ENCODE peak calls at places on chromosomes 1 and 21, in five cellular contexts. K is uterus, W is body of pancreas, M is spleen, J is GM12891. Z is an unnamed sample.
A peak's percentile ranks its signal among the peaks of the same experiment; 100 is the strongest.

GRCh38 chr1:93963585-93963984 is 54.4 kb upstream of the GCLM start:
- DNase-seq in K (no peak), W (peak; percentile 62), M (no peak), J (no peak), Z (no peak)

GRCh38 chr1:227729881-227730629 is 5.0 kb downstream of the JMJD4 start:
- DNase-seq in K (peak; percentile 62), W (peak; percentile 45), M (no peak), J (peak; percentile 56), Z (peak; percentile 50)

GRCh38 chr1:233675893-233676292 is 62.0 kb downstream of the KCNK1 start:
- DNase-seq in K (no peak), W (no peak), M (no peak), J (no peak), Z (no peak)

GRCh38 chr1:33300673-33301072 is 20.2 kb downstream of the A3GALT2 start:
- DNase-seq in K (peak; percentile 82), W (peak; percentile 47), M (peak; percentile 39), J (no peak), Z (peak; percentile 49)

GRCh38 chr21:34808569-34809204 is 139.9 kb downstream of the CLIC6 start:
- DNase-seq in K (no peak), W (no peak), M (no peak), J (no peak), Z (no peak)

GRCh38 chr21:37787456-37787855 is 128.8 kb downstream of the KCNJ6 start:
- DNase-seq in K (no peak), W (no peak), M (no peak), J (no peak), Z (no peak)

GRCh38 chr1:33626801-33627200 is 154.4 kb downstream of the ZSCAN20 start:
- DNase-seq in K (no peak), W (no peak), M (no peak), J (no peak), Z (no peak)

GRCh38 chr21:29102791-29103257 is 27.6 kb upstream of the MAP3K7CL start:
- DNase-seq in K (no peak), W (no peak), M (no peak), J (no peak), Z (no peak)

GRCh38 chr1:208781391-208782035 is 537.3 kb upstream of the PLXNA2 start:
- DNase-seq in K (no peak), W (no peak), M (no peak), J (no peak), Z (no peak)

GRCh38 chr1:206555473-206555935 is 48.2 kb downstream of the RASSF5 start:
- DNase-seq in K (peak; percentile 59), W (no peak), M (peak; percentile 83), J (no peak), Z (peak; percentile 35)

GRCh38 chr1:228098323-228098931 is 4.7 kb downstream of the C1orf35 start:
- DNase-seq in K (no peak), W (no peak), M (peak; percentile 71), J (no peak), Z (no peak)

GRCh38 chr1:165896277-165896676 is 68.9 kb downstream of the UCK2 start:
- DNase-seq in K (no peak), W (no peak), M (no peak), J (no peak), Z (no peak)
- TF ChIP-seq POLR2A in K (no peak), W (no peak), M (no peak), J (no peak), Z (no peak)

GRCh38 chr21:26528882-26529281 is 44.2 kb downstream of the CYYR1 start:
- DNase-seq in K (no peak), W (no peak), M (no peak), J (no peak), Z (no peak)
- TF ChIP-seq POLR2A in K (no peak), W (no peak), M (no peak), J (no peak), Z (no peak)

DNA sequence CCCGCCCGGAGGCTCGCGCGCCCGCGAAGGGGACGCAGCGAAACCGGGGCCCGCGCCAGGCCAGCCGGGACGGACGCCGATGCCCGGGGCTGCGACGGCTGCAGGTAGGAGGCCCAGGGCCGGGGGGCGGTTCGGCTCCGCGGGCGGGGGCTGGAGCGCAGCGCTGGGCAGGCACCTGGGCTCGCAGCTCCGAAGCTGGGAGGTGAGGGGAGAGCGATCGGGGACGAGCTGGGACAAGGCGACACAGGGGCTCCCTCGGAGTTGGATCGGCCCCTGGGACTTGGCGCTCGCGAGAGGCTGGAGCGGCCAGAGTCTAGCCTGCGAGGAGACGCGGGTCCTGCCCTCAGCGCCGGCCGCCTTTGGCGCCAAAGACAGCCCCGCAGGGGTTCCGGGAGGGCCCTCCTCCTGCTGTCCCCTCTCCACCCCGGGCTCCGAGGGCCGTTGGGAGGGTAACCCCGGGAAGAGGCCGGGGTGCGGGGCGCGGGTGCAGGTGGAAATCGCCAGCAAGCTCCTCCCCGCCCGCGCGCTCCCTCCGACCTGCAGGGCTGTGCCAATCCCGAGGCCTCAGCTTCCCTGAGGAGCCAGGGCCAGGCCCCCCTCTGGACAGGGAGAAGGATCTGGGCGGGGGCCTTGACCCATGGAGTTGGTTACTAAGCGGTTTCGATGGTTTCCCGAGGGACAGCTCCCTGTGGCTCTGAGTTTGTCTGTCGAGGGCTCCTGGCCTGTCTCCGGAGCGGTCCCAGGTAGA is 396 bp downstream of the TP73 start:
- DNase-seq in K (no peak), W (no peak), M (peak; percentile 78), J (no peak), Z (no peak)
- TF ChIP-seq POLR2A in K (no peak), W (no peak), M (no peak), J (no peak), Z (no peak)

GRCh38 chr21:42009018-42009830 is 936 bp downstream of the ZBTB21 start:
- DNase-seq in K (peak; percentile 50), W (peak; percentile 60), M (peak; percentile 93), J (no peak), Z (peak; percentile 58)

GRCh38 chr21:42012344-42012743 is 2.2 kb upstream of the ZBTB21 start:
- DNase-seq in K (no peak), W (no peak), M (no peak), J (no peak), Z (no peak)

GRCh38 chr21:42012763-42013329 is 2.7 kb upstream of the ZBTB21 start:
- DNase-seq in K (no peak), W (no peak), M (no peak), J (no peak), Z (no peak)

GRCh38 chr21:42009831-42010506 is at the start of gene ZBTB21:
- DNase-seq in K (peak; percentile 99), W (peak; percentile 99), M (peak; percentile 99), J (peak; percentile 89), Z (peak; percentile 99)

GRCh38 chr21:42010507-42011493 is 640 bp upstream of the ZBTB21 start:
- DNase-seq in K (peak; percentile 29), W (peak; percentile 32), M (peak; percentile 95), J (no peak), Z (peak; percentile 64)
- TF ChIP-seq POLR2A in K (no peak), W (no peak), M (no peak), J (no peak), Z (no peak)

DNA sequence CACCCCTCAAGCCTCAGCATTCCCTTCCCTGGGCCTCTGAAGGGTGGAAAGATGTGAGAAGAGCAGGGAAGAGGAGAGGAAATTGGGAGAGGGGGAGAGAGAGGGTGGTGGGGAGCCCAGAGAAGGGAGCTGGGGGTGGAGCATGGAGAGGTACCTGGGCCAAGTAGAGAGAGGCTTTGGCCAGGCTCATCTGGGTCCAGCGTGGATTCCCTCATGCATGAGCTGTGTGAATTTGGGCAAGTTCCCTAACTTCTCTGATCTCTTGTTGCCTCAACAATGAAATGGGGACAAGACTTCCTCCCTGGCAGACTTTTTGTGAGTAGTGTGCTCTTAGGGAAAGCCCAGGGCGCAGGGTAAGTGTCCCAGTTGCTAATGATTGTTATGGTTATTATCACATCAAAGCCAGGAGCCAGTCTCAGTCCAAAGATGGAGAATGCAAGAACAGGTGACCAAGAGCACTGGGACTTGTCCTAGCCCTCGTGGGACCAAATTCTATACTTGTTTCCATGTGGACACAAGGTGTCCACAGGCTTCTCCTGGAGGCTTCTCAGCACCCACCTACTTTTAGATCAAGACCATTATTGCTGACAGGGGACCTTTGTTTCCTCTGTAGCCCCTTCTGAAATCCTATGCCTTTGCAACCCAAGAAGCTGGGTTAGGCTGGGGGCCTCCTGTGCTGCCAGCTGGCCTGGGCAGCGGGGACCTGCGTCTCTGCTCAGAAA is 13.9 kb downstream of the IL6R start:
- DNase-seq in K (peak; percentile 35), W (no peak), M (peak; percentile 39), J (no peak), Z (no peak)
- TF ChIP-seq POLR2A in K (no peak), W (no peak), M (no peak), J (no peak), Z (no peak)

GRCh38 chr1:42454409-42454808 is 1.4 kb downstream of the ZMYND12 start:
- DNase-seq in K (no peak), W (no peak), M (no peak), J (no peak), Z (no peak)

GRCh38 chr1:42456010-42456753 is at the start of the genes PPCS and ZMYND12:
- DNase-seq in K (peak; percentile 83), W (peak; percentile 92), M (peak; percentile 97), J (peak; percentile 86), Z (peak; percentile 93)

GRCh38 chr1:42453386-42453785 is 2.4 kb downstream of the ZMYND12 start:
- DNase-seq in K (no peak), W (no peak), M (no peak), J (no peak), Z (no peak)

GRCh38 chr1:42456754-42457089 is 379 bp downstream of the PPCS start:
- DNase-seq in K (peak; percentile 37), W (peak; percentile 72), M (no peak), J (peak; percentile 66), Z (peak; percentile 82)
- TF ChIP-seq POLR2A in K (no peak), W (no peak), M (no peak), J (peak; percentile 53), Z (peak; percentile 61)

DNA sequence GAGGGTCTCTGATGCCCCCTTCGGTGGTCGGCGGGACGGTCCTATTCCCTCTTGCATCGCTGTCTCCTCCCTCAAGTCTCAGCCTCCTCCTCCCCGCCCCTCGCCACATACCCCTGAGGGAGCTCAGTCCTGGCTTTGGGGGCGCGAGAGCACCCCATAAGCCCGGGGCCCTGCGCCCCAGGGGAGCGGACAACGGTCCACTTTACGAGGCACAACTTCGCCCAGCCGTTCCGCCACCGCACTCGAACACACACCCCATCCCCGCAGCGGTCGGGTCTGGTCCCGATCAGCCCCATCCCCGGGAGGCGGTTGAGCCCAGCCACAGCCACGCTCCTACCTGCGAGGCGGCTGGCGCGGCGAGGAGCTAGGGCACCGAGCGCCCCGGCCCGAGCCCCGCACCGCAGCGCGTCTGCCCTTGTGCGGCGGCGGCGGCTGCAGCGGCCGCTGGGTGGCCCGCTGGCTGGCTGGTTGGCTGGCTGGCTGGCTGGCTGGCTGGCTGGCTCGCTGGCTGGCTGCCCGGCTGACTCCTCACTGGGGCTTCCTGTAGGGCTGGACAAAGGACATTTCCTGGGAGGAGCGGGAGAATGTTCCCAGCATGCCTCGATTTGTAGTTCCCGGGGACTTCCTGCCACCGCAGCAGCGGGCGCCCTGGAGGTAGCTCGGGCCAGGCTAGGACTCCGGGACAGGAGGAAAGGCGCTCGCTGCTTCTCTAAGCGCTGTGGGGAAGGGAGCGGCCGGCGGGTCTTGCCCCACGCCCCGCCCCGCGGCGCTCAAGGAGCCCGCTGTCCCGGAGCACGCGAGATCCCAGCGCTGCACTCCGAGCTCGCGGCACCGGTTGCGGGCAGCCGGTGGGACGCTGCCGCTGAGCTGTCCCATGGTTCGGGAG is at the start of gene ZNF697:
- DNase-seq in K (peak; percentile 96), W (peak; percentile 99), M (peak; percentile 92), J (peak; percentile 64), Z (peak; percentile 80)
- TF ChIP-seq POLR2A in K (peak; percentile 80), W (peak; percentile 88), M (no peak), J (no peak), Z (peak; percentile 25)

GRCh38 chr1:28236656-28237331 is 870 bp downstream of the ATP5IF1 start:
- DNase-seq in K (no peak), W (no peak), M (no peak), J (no peak), Z (peak; percentile 93)
- TF ChIP-seq POLR2A in K (no peak), W (no peak), M (no peak), J (no peak), Z (no peak)